ENCODE peak calls at places on chromosomes 5 and 9, in four cellular contexts. Y is central memory CD8-positive, alpha-beta T cell; S is activated CD4-positive, alpha-beta memory T cell treated with anti-CD3 and anti-CD28 coated beads, Interleukin-2, amount 10 ng/mL, durations not matched to agents 7 days and 5 days; P is islet precursor cell. Q is an unnamed sample.

GRCh38 chr5:125894383-125894782 is 528.8 kb upstream of the GRAMD2B start:
- DNase-seq in Y (no peak), S (no peak), P (no peak), Q (no peak)

GRCh38 chr9:29511680-29512079 is 1938.4 kb upstream of the C9orf72 start:
- DNase-seq in Y (no peak), S (no peak), P (no peak), Q (no peak)

GRCh38 chr5:168611163-168611562 is 32.0 kb upstream of the PANK3 start:
- DNase-seq in Y (no peak), S (no peak), P (no peak), Q (no peak)

GRCh38 chr9:131735238-131736181 is 4.4 kb downstream of the RAPGEF1 start:
- DNase-seq in Y (no peak), S (peak), P (no peak), Q (no peak)

GRCh38 chr5:162703914-162704313 is 636.3 kb downstream of the GABRG2 start:
- DNase-seq in Y (no peak), S (no peak), P (no peak), Q (no peak)

GRCh38 chr5:113249216-113249615 is 185.6 kb downstream of the TSSK1B start:
- DNase-seq in Y (no peak), S (no peak), P (no peak), Q (no peak)

GRCh38 chr9:128828719-128829452 is 708 bp downstream of the SPOUT1 start:
- DNase-seq in Y (no peak), S (no peak), P (no peak), Q (no peak)

GRCh38 chr5:179953934-179954833 is 46.5 kb upstream of the TBC1D9B start:
- DNase-seq in Y (no peak), S (no peak), P (no peak), Q (no peak)

GRCh38 chr5:80255425-80255751 is 460 bp downstream of the SERINC5 start:
- DNase-seq in Y (no peak), S (peak), P (peak), Q (peak)

GRCh38 chr9:80644044-80644443 is 1045.3 kb downstream of the TLE1 start:
- DNase-seq in Y (no peak), S (no peak), P (no peak), Q (no peak)

GRCh38 chr5:150510460-150511263 is 2.7 kb downstream of the NDST1 start:
- DNase-seq in Y (no peak), S (no peak), P (peak), Q (no peak)

Q was measured in PC-9.